ENCODE peak calls at places on chromosomes 11 and 22, in six cellular contexts. C is choroid plexus epithelial cell; M is activated CD4-positive, CD25-positive, alpha-beta regulatory T cell treated with anti-CD3 and anti-CD28 coated beads, Interleukin-2, amount 50 U/mL, for 16 hours; S is A549; E is cardiac fibroblast; X is hypothalamus. W is an unnamed sample.
A peak's percentile ranks its signal among the peaks of the same experiment; 100 is the strongest.

GRCh38 chr11:2365571-2366210 is 11.4 kb upstream of the CD81 start:
- DNase-seq in C (no peak), M (no peak), S (no peak), E (no peak), X (no peak), W (no peak)

GRCh38 chr11:59106363-59107336 is at the start of gene FAM111B:
- DNase-seq in C (peak; percentile 95), M (peak; percentile 36), S (peak; percentile 94), E (peak; percentile 93), X (peak; percentile 23), W (peak; percentile 80)

GRCh38 chr22:26476705-26477340 is 6.8 kb downstream of the HPS4 start:
- DNase-seq in C (peak; percentile 77), M (no peak), S (no peak), E (peak; percentile 29), X (no peak), W (no peak)

GRCh38 chr11:125123947-125124633 is 12.7 kb upstream of the TMEM218 start:
- DNase-seq in C (peak; percentile 77), M (no peak), S (peak; percentile 84), E (peak; percentile 72), X (no peak), W (peak; percentile 35)

GRCh38 chr11:133531971-133532651 is at the start of gene OPCML:
- DNase-seq in C (no peak), M (no peak), S (no peak), E (no peak), X (no peak), W (no peak)

GRCh38 chr22:33921576-33922181 is 1.4 kb upstream of the LARGE1 start:
- DNase-seq in C (peak; percentile 57), M (no peak), S (peak; percentile 17), E (peak; percentile 61), X (peak; percentile 39), W (peak; percentile 85)

GRCh38 chr11:12746593-12747097 is 72.4 kb downstream of the TEAD1 start:
- DNase-seq in C (peak; percentile 95), M (no peak), S (peak; percentile 52), E (peak; percentile 83), X (no peak), W (peak; percentile 90)

GRCh38 chr11:10943968-10944367 is 86.1 kb upstream of the ZBED5 start:
- DNase-seq in C (peak; percentile 11), M (no peak), S (no peak), E (no peak), X (no peak), W (no peak)

GRCh38 chr11:31797227-31798056 is 13.7 kb downstream of the PAX6 start:
- DNase-seq in C (no peak), M (no peak), S (no peak), E (no peak), X (no peak), W (no peak)

GRCh38 chr11:62889484-62890437 is 9.1 kb downstream of the SLC3A2 start:
- DNase-seq in C (peak; percentile 35), M (no peak), S (peak; percentile 71), E (peak; percentile 31), X (no peak), W (peak; percentile 57)

GRCh38 chr11:131027501-131027900 is 111.2 kb upstream of the SNX19 start:
- DNase-seq in C (no peak), M (no peak), S (no peak), E (no peak), X (no peak), W (no peak)

GRCh38 chr11:63813563-63814382 is 517 bp downstream of the SPINDOC start:
- DNase-seq in C (peak; percentile 40), M (no peak), S (peak; percentile 39), E (peak; percentile 40), X (peak; percentile 43), W (peak; percentile 55)

GRCh38 chr11:65013130-65013691 is 749 bp upstream of the ARL2 start:
- DNase-seq in C (peak; percentile 90), M (peak; percentile 80), S (no peak), E (peak; percentile 90), X (no peak), W (no peak)

GRCh38 chr11:125199915-125200314 is 35.4 kb downstream of the PKNOX2 start:
- DNase-seq in C (no peak), M (no peak), S (no peak), E (no peak), X (no peak), W (no peak)

GRCh38 chr11:75462117-75462653 is 29.2 kb upstream of the KLHL35 start:
- DNase-seq in C (no peak), M (no peak), S (no peak), E (no peak), X (no peak), W (no peak)

GRCh38 chr11:61524963-61525587 is 16.5 kb downstream of the LRRC10B start:
- DNase-seq in C (no peak), M (no peak), S (no peak), E (no peak), X (no peak), W (no peak)

GRCh38 chr11:102709211-102709980 is 3.8 kb upstream of the MMP27 start:
- DNase-seq in C (peak; percentile 15), M (no peak), S (no peak), E (no peak), X (no peak), W (no peak)

GRCh38 chr22:20626811-20627210 is 119.4 kb downstream of the MED15 start:
- DNase-seq in C (no peak), M (no peak), S (no peak), E (no peak), X (no peak), W (no peak)

GRCh38 chr11:108733479-108734116 is 68.7 kb downstream of the DDX10 start:
- DNase-seq in C (peak; percentile 75), M (no peak), S (no peak), E (peak; percentile 72), X (no peak), W (no peak)

GRCh38 chr11:47271961-47272661 is 2.2 kb downstream of the MADD start:
- DNase-seq in C (no peak), M (no peak), S (no peak), E (no peak), X (no peak), W (no peak)

GRCh38 chr11:87139475-87139874 is 101.7 kb downstream of the TMEM135 start:
- DNase-seq in C (no peak), M (no peak), S (no peak), E (no peak), X (no peak), W (no peak)

GRCh38 chr11:66852466-66853241 is 4.2 kb upstream of the LRFN4 start:
- DNase-seq in C (no peak), M (no peak), S (no peak), E (no peak), X (no peak), W (no peak)

GRCh38 chr11:11366793-11367192 is 13.7 kb upstream of the CSNK2A3 start:
- DNase-seq in C (peak; percentile 25), M (no peak), S (no peak), E (peak; percentile 15), X (no peak), W (no peak)

GRCh38 chr11:94511932-94512781 is at the start of gene C11orf97:
- DNase-seq in C (peak; percentile 48), M (no peak), S (no peak), E (peak; percentile 50), X (peak; percentile 39), W (peak; percentile 69)

GRCh38 chr11:26490546-26490945 is 81.5 kb downstream of the MUC15 start:
- DNase-seq in C (no peak), M (no peak), S (no peak), E (peak; percentile 6), X (no peak), W (no peak)

GRCh38 chr11:8258771-8259170 is 4.9 kb downstream of the LMO1 start:
- DNase-seq in C (no peak), M (no peak), S (no peak), E (peak; percentile 33), X (no peak), W (no peak)

GRCh38 chr22:26970809-26971394 is 313.5 kb downstream of the MIAT start:
- DNase-seq in C (no peak), M (no peak), S (no peak), E (no peak), X (no peak), W (no peak)

GRCh38 chr11:10329935-10330334 is 25.1 kb downstream of the ADM start:
- DNase-seq in C (peak; percentile 80), M (no peak), S (peak; percentile 51), E (peak; percentile 95), X (no peak), W (no peak)

GRCh38 chr22:21702700-21703683 is 32.6 kb downstream of the YPEL1 start:
- DNase-seq in C (no peak), M (no peak), S (no peak), E (no peak), X (no peak), W (no peak)

GRCh38 chr11:77249427-77249826 is 52.1 kb downstream of the GDPD4 start:
- DNase-seq in C (no peak), M (no peak), S (no peak), E (peak; percentile 54), X (no peak), W (no peak)

GRCh38 chr11:4704054-4704789 is at the start of gene MMP26:
- DNase-seq in C (no peak), M (no peak), S (no peak), E (no peak), X (no peak), W (no peak)

GRCh38 chr11:118895093-118896039 is 11.7 kb downstream of the CXCR5 start:
- DNase-seq in C (no peak), M (peak; percentile 44), S (no peak), E (no peak), X (no peak), W (no peak)